ENCODE peak calls at places on chromosomes 13 and 19, in ten cellular contexts. I is neural crest cell, F is endothelial cell, T is foreskin keratinocyte, R is lung, S is IMR-90, P is left ventricle myocardium inferior, H is uterus, J is AG09309, B is SK-N-SH. M is an unnamed sample.

GRCh38 chr13:33548065-33548464 is 262.5 kb upstream of the STARD13 start:
- DNase-seq in F (no peak), I (no peak), T (no peak), J (no peak), P (no peak), H (no peak), B (no peak), R (no peak), S (no peak), M (no peak)

GRCh38 chr13:27281420-27281819 is 10.8 kb downstream of the RASL11A start:
- DNase-seq in P (no peak), S (no peak), F (no peak), H (no peak), T (no peak), J (no peak), R (no peak), B (no peak), I (no peak), M (no peak)

GRCh38 chr19:7925171-7925837 is 631 bp downstream of the CTXN1 start:
- DNase-seq in B (peak), I (peak), T (no peak), R (peak), F (peak), J (no peak), P (peak), H (peak), S (peak), M (peak)

GRCh38 chr19:46426035-46426505 is 2.7 kb downstream of the PNMA8C start:
- DNase-seq in B (no peak), S (no peak), R (no peak), T (no peak), F (no peak), I (no peak), P (no peak), J (no peak), H (no peak), M (no peak)

GRCh38 chr19:42468273-42468796 is 25.6 kb upstream of the CXCL17 start:
- DNase-seq in J (peak), R (no peak), P (no peak), H (no peak), T (peak), S (peak), B (no peak), F (no peak), I (no peak), M (no peak)

GRCh38 chr19:14375055-14375581 is 6.1 kb upstream of the ADGRE5 start:
- DNase-seq in H (peak), P (peak), I (no peak), B (no peak), S (no peak), F (no peak), R (peak), T (no peak), J (no peak), M (peak)

GRCh38 chr19:51480590-51480989 is 2.3 kb downstream of the CEACAM18 start:
- DNase-seq in S (no peak), F (peak), P (no peak), I (peak), J (no peak), R (no peak), B (no peak), T (no peak), H (no peak), M (no peak)

GRCh38 chr19:53927745-53928144 is 18.7 kb downstream of the CACNG7 start:
- DNase-seq in I (peak), B (no peak), R (no peak), H (no peak), T (no peak), F (peak), J (peak), S (peak), P (no peak), M (no peak)

GRCh38 chr19:36060430-36060829 is 5.7 kb downstream of the WDR62 start:
- DNase-seq in H (peak), R (no peak), P (peak), S (peak), J (peak), B (peak), F (peak), I (peak), T (no peak), M (no peak)

GRCh38 chr13:35729926-35730627 is 253.6 kb upstream of the MAB21L1 start:
- DNase-seq in I (no peak), P (peak), H (no peak), T (no peak), S (no peak), B (no peak), J (no peak), F (no peak), R (no peak), M (no peak)

GRCh38 chr19:8501547-8501946 is 893 bp downstream of the PRAM1 start:
- DNase-seq in F (no peak), T (no peak), I (no peak), S (no peak), J (no peak), R (no peak), P (no peak), B (no peak), H (no peak), M (no peak)

GRCh38 chr19:30719991-30720329 is 347.8 kb downstream of the ZNF536 start:
- DNase-seq in I (no peak), B (peak), R (no peak), T (peak), P (no peak), H (peak), J (no peak), S (no peak), F (no peak), M (no peak)

GRCh38 chr13:51520524-51520923 is 63.7 kb upstream of the WDFY2 start:
- DNase-seq in B (no peak), S (peak), P (no peak), T (no peak), I (no peak), J (no peak), H (no peak), F (no peak), R (no peak), M (no peak)

GRCh38 chr19:28905996-28906395 is 307.0 kb downstream of the UQCRFS1 start:
- DNase-seq in J (no peak), F (no peak), H (no peak), B (no peak), P (no peak), T (no peak), S (peak), I (no peak), R (no peak), M (no peak)

GRCh38 chr13:43614063-43614462 is 172.7 kb downstream of the ENOX1 start:
- DNase-seq in T (no peak), F (no peak), S (no peak), R (no peak), P (no peak), I (no peak), J (no peak), H (no peak), B (no peak), M (no peak)

GRCh38 chr13:101552797-101553196 is 100.3 kb downstream of the ITGBL1 start:
- DNase-seq in B (no peak), F (no peak), I (no peak), R (no peak), J (no peak), S (peak), H (no peak), T (no peak), P (no peak), M (no peak)

GRCh38 chr13:30340367-30341184 is 33.2 kb upstream of the KATNAL1 start:
- DNase-seq in H (peak), F (no peak), I (no peak), B (peak), S (peak), T (peak), J (peak), R (peak), P (peak), M (no peak)

GRCh38 chr13:26015276-26015934 is 36.4 kb downstream of the SHISA2 start:
- DNase-seq in H (no peak), I (no peak), T (no peak), R (no peak), B (no peak), J (no peak), F (no peak), P (no peak), S (no peak), M (no peak)

GRCh38 chr13:22256111-22256639 is 585.3 kb downstream of the FGF9 start:
- DNase-seq in H (no peak), T (no peak), P (no peak), I (no peak), S (no peak), F (no peak), J (no peak), R (no peak), B (no peak), M (no peak)

GRCh38 chr19:1221141-1221903 is 15.7 kb downstream of the STK11 start:
- DNase-seq in F (peak), J (no peak), P (peak), B (peak), H (peak), I (peak), T (no peak), R (no peak), S (peak), M (no peak)

GRCh38 chr13:64075543-64076271 is 2660.1 kb upstream of the PCDH20 start:
- DNase-seq in H (no peak), J (no peak), S (no peak), B (no peak), F (no peak), T (no peak), R (no peak), I (no peak), P (no peak), M (no peak)

GRCh38 chr13:18943721-18944391 is 237.8 kb downstream of the TUBA3C start:
- DNase-seq in H (no peak), B (no peak), I (no peak), P (no peak), S (no peak), F (no peak), T (no peak), R (no peak), J (no peak), M (no peak)

GRCh38 chr19:39413903-39414608 is 1.6 kb downstream of the PLEKHG2 start:
- DNase-seq in T (no peak), P (no peak), H (peak), J (no peak), R (no peak), S (peak), I (no peak), B (peak), F (peak), M (no peak)
- TF ChIP-seq CTCF in T (peak), P (no peak), H (no peak), J (peak), R (no peak), S (peak), I (no peak), B (peak), F (peak), M (no peak)

DNA sequence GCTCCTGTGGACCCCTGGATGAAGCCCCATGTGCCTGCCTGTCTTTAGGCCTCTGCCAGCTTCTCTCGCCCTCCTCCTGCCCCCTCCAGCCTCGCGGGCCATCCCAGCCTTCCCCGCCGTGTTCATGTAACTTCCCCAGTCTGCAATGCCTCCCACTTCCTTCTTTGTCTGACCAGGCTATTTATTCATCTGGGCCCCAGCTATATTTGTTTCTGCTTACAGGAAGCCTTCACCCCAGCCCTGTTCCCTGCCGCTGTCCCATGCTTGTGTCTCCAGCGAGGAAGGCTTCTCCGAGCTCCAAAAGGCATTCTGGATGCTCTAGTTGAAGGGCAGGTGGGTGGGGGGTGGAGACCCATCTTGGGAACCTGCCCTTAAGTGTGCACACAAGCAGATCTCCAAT is 7.9 kb upstream of the C3 start:
- DNase-seq in P (no peak), I (no peak), R (no peak), J (no peak), S (no peak), B (no peak), H (no peak), F (no peak), T (no peak), M (no peak)
- TF ChIP-seq CTCF in P (no peak), I (no peak), R (no peak), J (no peak), S (no peak), B (no peak), H (no peak), F (no peak), T (no peak), M (no peak)

DNA sequence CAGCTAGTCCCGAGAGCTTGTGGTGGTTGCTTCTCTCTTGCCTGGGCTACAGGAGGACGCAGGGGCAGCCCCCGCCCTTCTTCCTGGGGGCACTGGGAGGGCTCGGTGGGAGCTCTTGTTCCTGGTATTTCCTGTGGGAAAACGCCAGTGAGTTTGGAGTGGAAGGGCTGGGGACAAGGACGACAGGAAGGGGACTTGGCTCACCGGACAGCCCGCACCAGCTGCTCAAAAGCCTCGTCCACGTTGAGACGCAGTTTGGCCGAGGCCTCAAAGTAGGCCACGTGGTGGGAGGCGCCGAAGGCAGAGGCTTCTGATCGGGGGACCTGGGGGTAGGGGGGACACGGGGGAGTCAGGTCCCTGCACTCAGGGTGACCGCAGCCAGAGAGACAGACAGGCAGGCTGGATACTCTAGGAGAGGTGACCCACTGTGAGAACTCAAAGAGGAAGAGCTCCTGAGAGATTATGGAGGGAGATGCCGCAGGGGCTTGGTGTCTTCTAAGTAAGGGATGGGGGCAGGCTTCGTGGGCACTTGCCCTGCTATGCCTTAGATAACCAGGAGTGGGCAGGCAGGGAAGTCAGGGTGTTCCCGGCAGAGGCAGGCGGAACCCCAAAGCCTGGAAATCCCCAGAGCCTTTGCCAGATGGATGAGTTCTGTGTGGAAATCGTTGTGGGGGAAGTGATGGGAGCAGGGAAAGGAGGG is 4.3 kb downstream of the RRAS start:
- DNase-seq in F (no peak), I (no peak), R (no peak), P (no peak), H (no peak), S (peak), B (no peak), J (no peak), T (no peak), M (no peak)
- TF ChIP-seq CTCF in F (no peak), I (no peak), R (no peak), P (no peak), H (no peak), S (peak), B (no peak), J (no peak), T (peak), M (no peak)

DNA sequence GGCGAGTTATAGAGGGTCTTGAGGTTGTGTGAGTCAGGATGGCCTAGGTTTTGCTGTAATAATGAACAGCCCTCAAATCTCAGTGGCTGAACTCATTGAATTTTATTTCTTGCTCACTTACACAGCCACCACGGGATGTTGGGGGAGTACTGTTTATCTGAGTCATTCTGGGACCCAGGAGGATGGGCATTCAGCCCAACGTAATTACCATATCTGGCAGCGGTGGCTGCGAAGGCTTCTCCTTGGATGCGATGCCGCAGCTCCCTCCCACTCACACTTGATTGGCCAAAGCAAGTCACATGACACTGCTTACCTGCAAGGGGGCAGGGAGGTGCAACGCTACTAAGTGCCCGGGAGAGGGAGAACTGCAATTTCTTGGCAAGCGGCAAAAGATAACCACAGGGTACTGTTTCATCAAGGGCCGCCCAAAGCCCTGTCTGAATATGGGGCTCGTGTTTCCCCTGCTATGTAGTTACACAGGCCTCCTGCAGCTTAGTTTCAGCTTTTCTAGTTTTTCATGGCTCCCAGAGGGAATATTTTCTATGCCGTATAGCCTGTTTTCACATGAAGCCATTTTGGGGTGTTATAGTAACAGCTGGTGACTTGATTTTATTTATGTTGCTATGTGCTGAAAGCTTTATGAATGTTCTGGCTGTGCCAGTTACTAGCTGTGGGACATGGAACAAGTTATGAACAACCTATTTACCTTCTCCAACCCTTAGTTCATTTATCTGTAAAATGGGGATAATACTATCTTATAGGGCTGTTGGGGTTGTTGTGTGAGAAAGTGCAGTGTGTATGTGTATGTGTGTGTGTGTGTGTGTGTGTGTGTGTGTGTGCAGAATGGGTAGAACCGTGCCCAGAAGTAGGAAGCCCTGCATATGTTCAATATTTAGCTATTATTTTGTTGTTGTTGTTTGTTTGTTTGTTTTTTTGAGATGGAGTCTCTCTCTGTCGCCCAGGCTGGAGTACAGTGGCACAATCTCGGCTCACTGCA is 20.1 kb downstream of the ZSWIM9 start:
- DNase-seq in J (no peak), P (no peak), H (no peak), R (peak), S (peak), F (peak), B (no peak), T (peak), I (peak), M (peak)
- TF ChIP-seq CTCF in J (no peak), P (no peak), H (no peak), R (no peak), S (peak), F (no peak), B (no peak), T (peak), I (peak), M (no peak)